ENCODE peak calls at places on chromosomes 3 and 15, in five cellular contexts. Z is transverse colon, N is esophagus muscularis mucosa, F is suprapubic skin, R is breast epithelium. T is an unnamed sample.

GRCh38 chr3:181009225-181009624 is 19.7 kb upstream of the DNAJC19 start:
- DNase-seq in Z (no peak), F (no peak), R (no peak), N (no peak), T (no peak)

GRCh38 chr3:27758083-27758482 is 36.0 kb upstream of the EOMES start:
- DNase-seq in R (no peak), F (peak), N (no peak), Z (no peak), T (no peak)

GRCh38 chr15:74318376-74319137 is 48.9 kb downstream of the CYP11A1 start:
- DNase-seq in R (no peak), N (no peak), Z (no peak), F (no peak), T (no peak)

GRCh38 chr15:70045045-70045444 is 52.7 kb downstream of the TLE3 start:
- DNase-seq in Z (no peak), R (peak), N (no peak), F (no peak), T (no peak)

GRCh38 chr3:63576826-63577225 is 75.6 kb upstream of the SNTN start:
- DNase-seq in R (no peak), N (no peak), Z (no peak), F (no peak), T (no peak)

GRCh38 chr3:140384028-140384771 is 293.7 kb upstream of the TRIM42 start:
- DNase-seq in Z (no peak), R (no peak), N (peak), F (no peak), T (peak)

GRCh38 chr3:112498916-112499315 is 356 bp downstream of the BTLA start:
- DNase-seq in R (no peak), Z (no peak), N (no peak), F (no peak), T (no peak)

GRCh38 chr15:33234019-33234418 is 39.5 kb upstream of the FMN1 start:
- DNase-seq in Z (no peak), F (no peak), N (no peak), R (no peak), T (no peak)

GRCh38 chr3:50138266-50139230 is 16.6 kb upstream of the SEMA3F start:
- DNase-seq in Z (no peak), F (no peak), N (no peak), R (no peak), T (no peak)

GRCh38 chr3:115040673-115041286 is 106.3 kb downstream of the ZBTB20 start:
- DNase-seq in F (no peak), Z (peak), N (no peak), R (no peak), T (peak)

GRCh38 chr3:190532626-190533155 is 18.8 kb downstream of the IL1RAP start:
- DNase-seq in N (no peak), R (no peak), F (no peak), Z (no peak), T (no peak)

GRCh38 chr15:61083781-61084134 is 145.3 kb downstream of the RORA start:
- DNase-seq in F (no peak), Z (no peak), R (no peak), N (no peak), T (no peak)

GRCh38 chr3:13540332-13540995 is 8.5 kb upstream of the FBLN2 start:
- DNase-seq in R (no peak), Z (no peak), F (no peak), N (no peak), T (no peak)

GRCh38 chr15:69983696-69984265 is 113.9 kb downstream of the TLE3 start:
- DNase-seq in R (no peak), Z (no peak), N (no peak), F (no peak), T (no peak)

GRCh38 chr3:8481380-8481779 is 20.2 kb upstream of the LMCD1 start:
- DNase-seq in Z (no peak), F (no peak), N (no peak), R (no peak), T (no peak)

GRCh38 chr3:32222950-32223349 is 15.5 kb upstream of the CMTM8 start:
- DNase-seq in Z (no peak), N (no peak), R (no peak), F (no peak), T (no peak)

GRCh38 chr3:85189731-85190130 is 230.9 kb downstream of the CADM2 start:
- DNase-seq in R (no peak), Z (no peak), F (no peak), N (no peak), T (no peak)

GRCh38 chr3:31448035-31448881 is 84.5 kb upstream of the STT3B start:
- DNase-seq in N (no peak), Z (peak), R (no peak), F (no peak), T (peak)

GRCh38 chr3:197711973-197712707 is 24.6 kb downstream of the RUBCN start:
- DNase-seq in F (peak), R (peak), Z (peak), N (peak), T (peak)

GRCh38 chr3:145557405-145557804 is 603.6 kb downstream of the PLOD2 start:
- DNase-seq in R (no peak), N (no peak), Z (no peak), F (no peak), T (no peak)

GRCh38 chr3:37653466-37653865 is 208.2 kb upstream of the CTDSPL start:
- DNase-seq in R (no peak), F (no peak), N (peak), Z (no peak), T (no peak)

GRCh38 chr15:71114887-71115566 is at the start of gene THSD4:
- DNase-seq in N (no peak), Z (peak), R (peak), F (peak), T (peak)

GRCh38 chr3:44359146-44359751 is 20.7 kb downstream of the TCAIM start:
- DNase-seq in F (no peak), R (no peak), N (no peak), Z (no peak), T (no peak)

GRCh38 chr3:114504941-114505632 is 211.3 kb downstream of the TIGIT start:
- DNase-seq in N (no peak), Z (no peak), R (no peak), F (no peak), T (no peak)

GRCh38 chr15:44882499-44882968 is 74.0 kb upstream of the TERB2 start:
- DNase-seq in R (no peak), Z (no peak), N (no peak), F (no peak), T (no peak)

GRCh38 chr15:39094116-39094515 is 486.8 kb upstream of the THBS1 start:
- DNase-seq in N (no peak), F (no peak), Z (no peak), R (no peak), T (no peak)

GRCh38 chr3:72722930-72723726 is 125.1 kb downstream of the SHQ1 start:
- DNase-seq in N (no peak), Z (peak), R (peak), F (no peak), T (peak)

GRCh38 chr3:36493051-36493450 is 112.7 kb downstream of the STAC start:
- DNase-seq in R (no peak), F (no peak), Z (no peak), N (no peak), T (no peak)

GRCh38 chr3:44887101-44887500 is 12.7 kb downstream of the TGM4 start:
- DNase-seq in Z (no peak), N (no peak), F (no peak), R (no peak), T (no peak)

DNA sequence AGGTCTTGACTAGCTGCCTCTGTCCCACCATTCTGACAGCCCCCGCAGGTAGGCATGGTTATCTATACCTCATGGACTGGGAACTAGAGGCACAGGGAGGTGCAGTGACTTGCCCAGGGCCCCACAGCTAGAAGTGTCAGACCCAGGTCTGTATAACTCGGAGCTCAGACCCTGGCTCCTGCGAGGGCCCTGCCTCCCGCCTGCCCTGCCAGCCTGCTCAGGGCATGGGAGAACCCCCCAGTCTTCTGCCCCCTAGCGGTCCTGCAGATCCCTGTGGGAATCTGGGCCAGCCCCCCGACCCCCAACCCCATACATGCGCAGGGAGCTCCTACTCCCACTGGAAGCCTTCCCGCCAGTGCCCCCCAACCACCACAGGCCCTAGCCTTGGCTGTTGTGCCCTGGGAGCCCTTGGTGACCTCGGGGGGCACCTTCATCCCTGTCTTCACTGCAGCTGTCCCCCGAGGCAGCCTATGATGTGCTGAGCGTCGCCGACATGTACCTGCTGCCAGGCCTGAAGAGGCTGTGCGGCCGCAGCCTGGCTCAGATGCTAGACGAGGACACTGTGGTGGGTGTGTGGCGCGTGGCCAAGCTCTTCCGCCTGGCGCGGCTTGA is 6.9 kb downstream of the ABTB1 start:
- DNase-seq in F (peak), N (no peak), Z (no peak), R (peak), T (peak)
- TF ChIP-seq CTCF in F (no peak), N (no peak), Z (no peak), R (no peak), T (no peak)

GRCh38 chr3:61561374-61562041 is at the start of gene PTPRG:
- DNase-seq in N (peak), F (peak), Z (peak), R (peak), T (peak)
- TF ChIP-seq POLR2AphosphoS5 in N (peak), F (peak), Z (peak), R (peak), T (peak)

GRCh38 chr3:9890249-9891071 is at the start of gene JAGN1:
- DNase-seq in N (peak), R (peak), F (peak), Z (peak), T (peak)
- TF ChIP-seq CTCF in N (peak), R (no peak), F (no peak), Z (no peak), T (no peak)

DNA sequence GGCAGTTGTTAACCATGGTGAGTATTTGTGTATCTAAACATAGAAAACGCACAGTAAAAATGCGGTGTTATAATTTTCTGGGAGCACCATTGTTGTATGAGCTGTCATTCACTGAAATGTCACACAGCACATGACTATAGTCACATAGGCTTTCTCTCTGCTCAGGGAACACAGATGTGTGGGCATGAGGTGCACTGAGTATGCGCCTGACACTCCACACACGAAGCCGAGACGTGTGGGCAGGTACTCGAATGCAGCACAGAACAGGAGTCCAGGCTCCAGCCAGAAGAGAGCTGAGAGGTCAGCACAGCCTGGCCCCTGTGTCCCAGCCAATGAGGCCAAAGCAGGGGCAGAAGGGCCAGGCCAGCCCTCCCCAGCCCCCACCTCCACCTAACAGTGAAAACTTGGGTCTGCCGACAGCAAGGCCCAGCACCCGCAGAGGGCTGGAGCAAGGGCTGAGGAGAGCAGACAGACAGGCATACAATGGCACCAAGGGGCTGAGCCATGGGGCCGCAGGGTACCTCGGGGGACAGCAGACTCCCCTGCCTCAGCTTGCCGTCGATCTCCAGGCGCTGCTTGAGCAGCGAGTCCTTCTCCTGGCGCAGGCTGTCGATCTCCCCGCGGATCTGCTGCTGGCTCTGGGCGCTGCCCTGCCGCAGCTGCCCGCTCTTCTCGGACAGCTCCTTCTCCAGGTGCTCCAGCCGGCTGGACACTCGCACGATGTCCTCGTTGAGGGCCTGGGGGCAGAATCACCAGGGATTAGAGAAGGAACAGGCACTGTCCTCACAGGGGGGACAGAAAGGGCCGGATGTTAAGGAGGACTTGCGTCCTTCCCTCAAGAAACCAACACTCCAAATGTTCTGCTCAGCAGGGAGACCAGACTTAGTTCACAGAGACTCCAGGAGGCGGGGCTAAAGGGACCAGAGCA is 24.0 kb downstream of the KIF7 start:
- DNase-seq in F (no peak), N (peak), Z (no peak), R (no peak), T (peak)
- TF ChIP-seq POLR2AphosphoS5 in F (no peak), N (no peak), Z (no peak), R (no peak), T (no peak)

GRCh38 chr3:123884258-123884831 is at the start of gene MYLK:
- DNase-seq in N (no peak), Z (peak), F (peak), R (peak), T (peak)

GRCh38 chr3:123883111-123883510 is 1.0 kb downstream of the MYLK start:
- DNase-seq in Z (peak), R (no peak), N (no peak), F (no peak), T (no peak)

GRCh38 chr3:123883656-123884257 is 375 bp downstream of the MYLK start:
- DNase-seq in F (no peak), R (no peak), N (peak), Z (peak), T (no peak)

GRCh38 chr3:123880998-123881561 is 3.1 kb downstream of the MYLK start:
- DNase-seq in N (peak), R (no peak), F (no peak), Z (no peak), T (no peak)

GRCh38 chr3:123881771-123882170 is 2.4 kb downstream of the MYLK start:
- DNase-seq in Z (no peak), F (no peak), R (no peak), N (no peak), T (no peak)
- TF ChIP-seq CTCF in Z (no peak), F (no peak), R (no peak), N (no peak), T (no peak)

GRCh38 chr3:182690163-182690562 is 103.1 kb upstream of the ATP11B start:
- DNase-seq in F (no peak), Z (no peak), N (no peak), R (no peak), T (no peak)

GRCh38 chr3:182682263-182683229 is 110.8 kb upstream of the ATP11B start:
- DNase-seq in N (no peak), Z (peak), F (no peak), R (no peak), T (peak)

GRCh38 chr3:182692021-182692420 is 101.3 kb upstream of the ATP11B start:
- DNase-seq in N (no peak), Z (no peak), F (no peak), R (no peak), T (no peak)

GRCh38 chr3:182683335-182684257 is 109.7 kb upstream of the ATP11B start:
- DNase-seq in Z (peak), F (no peak), R (no peak), N (no peak), T (peak)

GRCh38 chr3:182686033-182686886 is 107.0 kb upstream of the ATP11B start:
- DNase-seq in N (no peak), F (no peak), R (no peak), Z (no peak), T (no peak)
- TF ChIP-seq POLR2AphosphoS5 in N (no peak), F (no peak), R (no peak), Z (no peak), T (no peak)

GRCh38 chr3:52770581-52771333 is at the start of gene NEK4:
- DNase-seq in F (peak), Z (peak), N (peak), R (peak), T (peak)
- TF ChIP-seq CTCF in F (peak), Z (no peak), N (peak), R (no peak), T (no peak)